ENCODE peak calls at places on chromosomes 16 and 17, in ten cellular contexts. Q, Y, B, G, J, L, X, R, N and P are unnamed samples.

GRCh38 chr16:1261131-1261917 is 5.5 kb downstream of the TPSD1 start:
- DNase-seq in B (no peak), X (peak; percentile 63), N (no peak), Y (no peak), G (peak; percentile 65), J (no peak), L (no peak), R (no peak), Q (no peak), P (no peak)

GRCh38 chr16:49557070-49557446 is 183.5 kb downstream of the C16orf78 start:
- DNase-seq in R (no peak), Y (no peak), B (no peak), X (peak; percentile 92), G (peak; percentile 74), Q (no peak), J (no peak), N (no peak), L (peak; percentile 59), P (no peak)

GRCh38 chr17:67707442-67707841 is 10.3 kb upstream of the NOL11 start:
- DNase-seq in G (no peak), X (no peak), L (no peak), B (no peak), Q (no peak), Y (no peak), J (no peak), N (no peak), R (no peak), P (no peak)

GRCh38 chr16:72189865-72190371 is 18.0 kb upstream of the PMFBP1 start:
- DNase-seq in J (no peak), R (no peak), N (peak; percentile 51), Y (no peak), Q (no peak), G (no peak), L (no peak), B (no peak), X (no peak), P (peak; percentile 14)

GRCh38 chr17:44005865-44006580 is 1.6 kb downstream of the NAGS start:
- DNase-seq in Y (no peak), R (no peak), G (peak; percentile 91), N (no peak), X (peak; percentile 95), B (no peak), Q (no peak), J (no peak), L (no peak), P (no peak)

GRCh38 chr17:39231091-39231561 is 5.4 kb upstream of the STAC2 start:
- DNase-seq in N (no peak), J (no peak), G (no peak), X (peak; percentile 60), B (no peak), Y (no peak), R (no peak), L (no peak), Q (no peak), P (no peak)

GRCh38 chr17:82056729-82057621 is 5.3 kb downstream of the GPS1 start:
- DNase-seq in N (no peak), L (no peak), R (no peak), B (no peak), X (no peak), J (no peak), Y (no peak), G (no peak), Q (no peak), P (no peak)

GRCh38 chr17:6574689-6575595 is 18.6 kb upstream of the PITPNM3 start:
- DNase-seq in L (no peak), B (no peak), J (peak; percentile 45), R (no peak), Y (no peak), Q (no peak), X (peak; percentile 74), G (no peak), N (peak; percentile 73), P (no peak)

GRCh38 chr16:11586856-11587642 is at the start of gene LITAF:
- DNase-seq in L (peak; percentile 52), Y (peak; percentile 60), B (peak; percentile 69), N (peak; percentile 42), J (peak; percentile 23), X (peak; percentile 83), G (peak; percentile 61), R (peak; percentile 45), Q (peak; percentile 70), P (no peak)

GRCh38 chr17:48503747-48504146 is 27.1 kb downstream of the HOXB1 start:
- DNase-seq in L (no peak), Y (no peak), R (no peak), Q (no peak), J (no peak), G (no peak), N (peak; percentile 94), B (no peak), X (peak; percentile 79), P (no peak)

GRCh38 chr16:82091225-82091624 is 56.2 kb downstream of the HSD17B2 start:
- DNase-seq in G (no peak), L (no peak), X (no peak), Y (no peak), B (no peak), N (peak; percentile 64), R (no peak), Q (no peak), J (no peak), P (no peak)

GRCh38 chr17:4357030-4357635 is 9.3 kb downstream of the UBE2G1 start:
- DNase-seq in J (no peak), B (no peak), G (no peak), X (no peak), Q (no peak), Y (no peak), R (no peak), L (no peak), N (no peak), P (no peak)

GRCh38 chr17:2089021-2089422 is 34.1 kb downstream of the HIC1 start:
- DNase-seq in G (no peak), L (no peak), B (no peak), N (peak; percentile 73), X (no peak), R (no peak), Q (peak; percentile 49), Y (no peak), J (no peak), P (no peak)

GRCh38 chr17:48052956-48053757 is 5.0 kb downstream of the NFE2L1 start:
- DNase-seq in R (peak; percentile 78), B (peak; percentile 83), J (peak; percentile 34), X (peak; percentile 65), Q (peak; percentile 83), N (peak; percentile 40), L (no peak), G (no peak), Y (peak; percentile 20), P (no peak)

GRCh38 chr16:84603115-84603816 is 14.6 kb downstream of the COTL1 start:
- DNase-seq in N (peak; percentile 99), Y (no peak), R (peak; percentile 87), L (no peak), X (no peak), B (peak; percentile 97), G (no peak), Q (peak; percentile 93), J (no peak), P (peak; percentile 61)

GRCh38 chr17:79073706-79074088 is 927 bp upstream of the ENGASE start:
- DNase-seq in R (no peak), X (peak; percentile 42), G (no peak), L (no peak), N (no peak), J (no peak), B (no peak), Y (peak; percentile 60), Q (no peak), P (no peak)

GRCh38 chr16:54817940-54818574 is 112.6 kb upstream of the IRX5 start:
- DNase-seq in G (peak; percentile 34), Y (no peak), X (peak; percentile 65), B (no peak), J (no peak), R (no peak), Q (no peak), N (no peak), L (no peak), P (no peak)

GRCh38 chr17:17650959-17651358 is 30.3 kb upstream of the RAI1 start:
- DNase-seq in R (no peak), G (no peak), J (no peak), L (no peak), Y (no peak), X (no peak), B (no peak), N (no peak), Q (no peak), P (no peak)

GRCh38 chr17:41734949-41735313 is 488 bp upstream of the HAP1 start:
- DNase-seq in R (no peak), L (no peak), B (no peak), Y (no peak), X (no peak), G (no peak), N (peak; percentile 6), J (no peak), Q (no peak), P (no peak)
- H3K27ac ChIP-seq in R (no peak overlapping the region), L (no peak overlapping the region), B (no peak overlapping the region), Y (no peak overlapping the region), X (no peak overlapping the region), G (no peak overlapping the region), N (no peak overlapping the region), J (no peak overlapping the region), Q (no peak overlapping the region), P (no peak overlapping the region)

GRCh38 chr16:79717324-79717848 is 116.8 kb upstream of the MAF start:
- DNase-seq in R (no peak), N (no peak), Q (no peak), J (no peak), B (no peak), L (no peak), G (no peak), X (no peak), Y (no peak), P (no peak)
- H3K27ac ChIP-seq in R (no peak overlapping the region), N (no peak overlapping the region), Q (peak overlapping the region; percentile 68), J (no peak overlapping the region), B (no peak overlapping the region), L (no peak overlapping the region), G (no peak overlapping the region), X (no peak overlapping the region), Y (peak overlapping the region; percentile 47), P (no peak overlapping the region)

GRCh38 chr17:10156579-10157488 is 41.6 kb downstream of the GAS7 start:
- DNase-seq in R (peak; percentile 26), X (peak; percentile 55), B (peak; percentile 82), J (no peak), Y (no peak), L (no peak), G (no peak), Q (no peak), N (no peak), P (no peak)
- H3K27ac ChIP-seq in R (no peak overlapping the region), X (no peak overlapping the region), B (peak overlapping the region; percentile 51), J (peak overlapping the region; percentile 65), Y (no peak overlapping the region), L (no peak overlapping the region), G (no peak overlapping the region), Q (peak overlapping the region; percentile 12), N (no peak overlapping the region), P (no peak overlapping the region)

DNA sequence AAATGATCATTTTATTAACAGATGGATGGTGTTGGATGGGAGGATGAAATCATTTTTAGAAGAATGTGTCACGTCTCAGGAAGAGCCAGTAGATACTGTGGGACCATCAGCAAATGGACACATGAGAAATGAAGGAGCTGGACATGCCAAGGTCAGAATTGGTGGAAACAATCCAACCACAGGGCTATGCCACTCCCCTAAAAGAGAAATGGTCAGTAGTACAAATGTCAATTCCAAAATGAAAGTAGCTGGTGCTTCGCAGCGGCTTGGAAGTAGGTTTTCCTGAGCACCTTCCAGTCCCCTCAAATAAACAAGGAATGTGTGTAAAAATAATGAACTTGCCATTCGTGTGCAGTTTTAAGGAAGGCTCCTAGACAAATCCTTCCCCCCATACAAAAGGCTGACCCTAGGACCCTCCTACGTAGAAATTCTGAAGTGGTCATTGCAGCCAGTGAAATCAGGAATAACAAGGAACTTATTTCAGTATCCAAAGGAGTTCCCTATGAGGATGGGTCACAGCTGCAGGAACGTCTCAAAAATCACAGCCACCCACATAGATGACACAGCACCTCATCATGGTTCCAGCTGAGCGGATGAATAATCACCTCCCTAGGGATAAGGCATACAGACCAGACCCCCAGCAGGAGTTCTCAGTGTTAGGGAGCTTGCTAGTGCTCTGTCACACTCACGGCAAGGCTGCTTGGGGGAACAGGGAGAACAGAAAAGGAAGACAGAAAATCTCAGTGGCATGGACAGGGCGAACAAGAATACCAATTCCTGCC is 239.2 kb downstream of the HS3ST3A1 start:
- DNase-seq in B (no peak), L (no peak), Q (no peak), G (no peak), J (no peak), Y (no peak), X (peak; percentile 56), N (peak; percentile 91), R (no peak), P (no peak)
- H3K27ac ChIP-seq in B (no peak overlapping the region), L (no peak overlapping the region), Q (no peak overlapping the region), G (no peak overlapping the region), J (no peak overlapping the region), Y (no peak overlapping the region), X (no peak overlapping the region), N (peak overlapping the region; percentile 7), R (no peak overlapping the region), P (no peak overlapping the region)